ENCODE peak calls at places on chromosomes 7 and 10, in eight cellular contexts. One of them, this sample, is unnamed.

GRCh38 chr10:124025638-124026336 is 67.6 kb downstream of the CHST15 start:
- DNase-seq in DND-41: peak; percentile 36
- DNase-seq in right cardiac atrium: no peak
- DNase-seq in HL-60: peak; percentile 21
- DNase-seq in BE2C: peak; percentile 51
- DNase-seq in Peyer's patch: peak; percentile 62
- DNase-seq in left ventricle myocardium inferior: no peak
- DNase-seq in adrenal gland: no peak
- DNase-seq in this sample: no peak

GRCh38 chr7:151459726-151460473 is 20.0 kb upstream of the CRYGN start:
- DNase-seq in right cardiac atrium: peak; percentile 92
- DNase-seq in HL-60: no peak
- DNase-seq in left ventricle myocardium inferior: peak; percentile 77
- DNase-seq in BE2C: peak; percentile 56
- DNase-seq in adrenal gland: peak; percentile 93
- DNase-seq in DND-41: no peak
- DNase-seq in Peyer's patch: peak; percentile 91
- DNase-seq in this sample: no peak

GRCh38 chr7:81662531-81662930 is 107.3 kb downstream of the HGF start:
- DNase-seq in adrenal gland: no peak
- DNase-seq in left ventricle myocardium inferior: no peak
- DNase-seq in right cardiac atrium: no peak
- DNase-seq in Peyer's patch: no peak
- DNase-seq in BE2C: no peak
- DNase-seq in DND-41: no peak
- DNase-seq in HL-60: no peak
- DNase-seq in this sample: no peak

GRCh38 chr7:107387077-107387476 is 82.8 kb upstream of the GPR22 start:
- DNase-seq in right cardiac atrium: peak; percentile 85
- DNase-seq in BE2C: peak; percentile 84
- DNase-seq in left ventricle myocardium inferior: peak; percentile 61
- DNase-seq in Peyer's patch: no peak
- DNase-seq in HL-60: no peak
- DNase-seq in DND-41: no peak
- DNase-seq in adrenal gland: peak; percentile 22
- DNase-seq in this sample: no peak

GRCh38 chr10:110395350-110396283 is 90.9 kb upstream of the SMNDC1 start:
- DNase-seq in adrenal gland: peak; percentile 85
- DNase-seq in right cardiac atrium: no peak
- DNase-seq in BE2C: no peak
- DNase-seq in DND-41: no peak
- DNase-seq in HL-60: no peak
- DNase-seq in Peyer's patch: peak; percentile 89
- DNase-seq in left ventricle myocardium inferior: no peak
- DNase-seq in this sample: peak; percentile 62

GRCh38 chr10:92847185-92847864 is 995 bp upstream of the EXOC6 start:
- DNase-seq in Peyer's patch: no peak
- DNase-seq in DND-41: no peak
- DNase-seq in BE2C: no peak
- DNase-seq in right cardiac atrium: no peak
- DNase-seq in adrenal gland: no peak
- DNase-seq in left ventricle myocardium inferior: no peak
- DNase-seq in HL-60: peak; percentile 59
- DNase-seq in this sample: no peak

GRCh38 chr7:133358728-133359127 is 105.8 kb downstream of the EXOC4 start:
- DNase-seq in HL-60: no peak
- DNase-seq in right cardiac atrium: no peak
- DNase-seq in BE2C: no peak
- DNase-seq in Peyer's patch: no peak
- DNase-seq in left ventricle myocardium inferior: no peak
- DNase-seq in adrenal gland: no peak
- DNase-seq in DND-41: no peak
- DNase-seq in this sample: no peak

GRCh38 chr7:48098846-48099245 is 9.8 kb downstream of the UPP1 start:
- DNase-seq in adrenal gland: no peak
- DNase-seq in left ventricle myocardium inferior: no peak
- DNase-seq in BE2C: no peak
- DNase-seq in right cardiac atrium: no peak
- DNase-seq in HL-60: no peak
- DNase-seq in Peyer's patch: no peak
- DNase-seq in DND-41: no peak
- DNase-seq in this sample: no peak

GRCh38 chr10:104767745-104768144 is 126.7 kb downstream of the SORCS3 start:
- DNase-seq in right cardiac atrium: no peak
- DNase-seq in left ventricle myocardium inferior: no peak
- DNase-seq in HL-60: no peak
- DNase-seq in BE2C: no peak
- DNase-seq in DND-41: no peak
- DNase-seq in adrenal gland: no peak
- DNase-seq in Peyer's patch: no peak
- DNase-seq in this sample: no peak

GRCh38 chr7:151389768-151390593 is 19.9 kb downstream of the WDR86 start:
- DNase-seq in right cardiac atrium: no peak
- DNase-seq in Peyer's patch: no peak
- DNase-seq in DND-41: no peak
- DNase-seq in BE2C: no peak
- DNase-seq in left ventricle myocardium inferior: peak; percentile 10
- DNase-seq in adrenal gland: no peak
- DNase-seq in HL-60: no peak
- DNase-seq in this sample: no peak

GRCh38 chr7:104152468-104152867 is 55.3 kb downstream of the ORC5 start:
- DNase-seq in BE2C: no peak
- DNase-seq in DND-41: no peak
- DNase-seq in Peyer's patch: no peak
- DNase-seq in right cardiac atrium: no peak
- DNase-seq in adrenal gland: no peak
- DNase-seq in left ventricle myocardium inferior: no peak
- DNase-seq in HL-60: no peak
- DNase-seq in this sample: no peak

GRCh38 chr10:77837248-77837924 is 89.2 kb downstream of the DLG5 start:
- DNase-seq in left ventricle myocardium inferior: no peak
- DNase-seq in DND-41: peak; percentile 53
- DNase-seq in right cardiac atrium: no peak
- DNase-seq in Peyer's patch: peak; percentile 82
- DNase-seq in HL-60: peak; percentile 58
- DNase-seq in BE2C: peak; percentile 85
- DNase-seq in adrenal gland: no peak
- DNase-seq in this sample: peak; percentile 70

GRCh38 chr10:95312986-95313495 is 22.2 kb upstream of the PDLIM1 start:
- DNase-seq in adrenal gland: no peak
- DNase-seq in right cardiac atrium: no peak
- DNase-seq in DND-41: no peak
- DNase-seq in BE2C: no peak
- DNase-seq in Peyer's patch: no peak
- DNase-seq in HL-60: no peak
- DNase-seq in left ventricle myocardium inferior: no peak
- DNase-seq in this sample: no peak

GRCh38 chr7:96311967-96312366 is 9.9 kb downstream of the SLC25A13 start:
- DNase-seq in BE2C: no peak
- DNase-seq in left ventricle myocardium inferior: peak; percentile 37
- DNase-seq in HL-60: peak; percentile 81
- DNase-seq in Peyer's patch: no peak
- DNase-seq in DND-41: no peak
- DNase-seq in adrenal gland: peak; percentile 77
- DNase-seq in right cardiac atrium: peak; percentile 73
- DNase-seq in this sample: no peak

GRCh38 chr7:28847681-28848080 is 110.4 kb downstream of the TRIL start:
- DNase-seq in Peyer's patch: peak; percentile 47
- DNase-seq in BE2C: no peak
- DNase-seq in HL-60: no peak
- DNase-seq in right cardiac atrium: peak; percentile 50
- DNase-seq in DND-41: no peak
- DNase-seq in adrenal gland: no peak
- DNase-seq in left ventricle myocardium inferior: peak; percentile 72
- DNase-seq in this sample: no peak

GRCh38 chr10:2985729-2986232 is 81.6 kb upstream of the PFKP start:
- DNase-seq in BE2C: no peak
- DNase-seq in left ventricle myocardium inferior: no peak
- DNase-seq in adrenal gland: no peak
- DNase-seq in DND-41: no peak
- DNase-seq in right cardiac atrium: no peak
- DNase-seq in HL-60: no peak
- DNase-seq in Peyer's patch: peak; percentile 87
- DNase-seq in this sample: no peak

GRCh38 chr10:34178196-34178595 is 636.9 kb downstream of the PARD3 start:
- DNase-seq in DND-41: no peak
- DNase-seq in right cardiac atrium: no peak
- DNase-seq in adrenal gland: no peak
- DNase-seq in BE2C: no peak
- DNase-seq in left ventricle myocardium inferior: no peak
- DNase-seq in Peyer's patch: no peak
- DNase-seq in HL-60: no peak
- DNase-seq in this sample: no peak

GRCh38 chr7:157785486-157786186 is 448.8 kb downstream of the DNAJB6 start:
- DNase-seq in Peyer's patch: no peak
- DNase-seq in adrenal gland: no peak
- DNase-seq in right cardiac atrium: no peak
- DNase-seq in HL-60: no peak
- DNase-seq in BE2C: no peak
- DNase-seq in left ventricle myocardium inferior: no peak
- DNase-seq in DND-41: no peak
- DNase-seq in this sample: no peak

GRCh38 chr7:151728746-151729145 is 148.2 kb downstream of the PRKAG2 start:
- DNase-seq in left ventricle myocardium inferior: no peak
- DNase-seq in BE2C: no peak
- DNase-seq in right cardiac atrium: peak; percentile 71
- DNase-seq in HL-60: no peak
- DNase-seq in DND-41: no peak
- DNase-seq in Peyer's patch: no peak
- DNase-seq in adrenal gland: no peak
- DNase-seq in this sample: no peak

GRCh38 chr10:71234970-71235681 is 22.8 kb downstream of the UNC5B start:
- DNase-seq in right cardiac atrium: peak; percentile 95
- DNase-seq in DND-41: no peak
- DNase-seq in adrenal gland: peak; percentile 69
- DNase-seq in left ventricle myocardium inferior: peak; percentile 81
- DNase-seq in HL-60: no peak
- DNase-seq in Peyer's patch: no peak
- DNase-seq in BE2C: peak; percentile 96
- DNase-seq in this sample: no peak

DNA sequence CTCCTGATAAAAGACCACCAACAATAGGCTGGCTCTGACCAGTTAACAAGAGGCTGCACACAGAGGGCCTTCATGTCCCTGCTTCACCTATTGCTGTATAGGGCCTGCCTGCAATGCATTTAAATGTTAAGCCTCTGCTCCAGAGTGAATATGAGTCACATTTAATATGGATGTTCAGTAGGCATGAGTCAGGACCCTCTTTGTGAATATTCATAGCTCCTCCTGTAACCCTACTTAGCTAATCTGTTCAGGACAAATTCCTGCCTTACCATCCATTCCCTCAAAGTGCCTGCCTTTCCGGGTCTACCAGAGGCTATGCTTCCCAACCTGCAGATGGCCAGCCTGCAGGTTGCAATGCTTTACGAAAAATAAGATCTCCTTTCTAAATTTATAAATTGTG is 32.5 kb downstream of the ARHGAP22 start:
- DNase-seq in Peyer's patch: no peak
- DNase-seq in left ventricle myocardium inferior: no peak
- DNase-seq in adrenal gland: no peak
- DNase-seq in HL-60: no peak
- DNase-seq in BE2C: no peak
- DNase-seq in DND-41: no peak
- DNase-seq in right cardiac atrium: no peak
- DNase-seq in this sample: no peak
- H3K27me3 ChIP-seq in Peyer's patch: no peaks in the 10 kb centered on the region
- H3K27me3 ChIP-seq in left ventricle myocardium inferior: no peaks in the 10 kb centered on the region
- H3K27me3 ChIP-seq in adrenal gland: no peaks in the 10 kb centered on the region
- H3K27me3 ChIP-seq in HL-60: no peaks in the 10 kb centered on the region
- H3K27me3 ChIP-seq in BE2C: no peaks in the 10 kb centered on the region
- H3K27me3 ChIP-seq in DND-41: no peaks in the 10 kb centered on the region
- H3K27me3 ChIP-seq in right cardiac atrium: no peaks in the 10 kb centered on the region
- H3K27me3 ChIP-seq in this sample: no peaks in the 10 kb centered on the region

GRCh38 chr10:128543186-128543585 is 417.0 kb upstream of the MKI67 start:
- DNase-seq in adrenal gland: no peak
- DNase-seq in right cardiac atrium: no peak
- DNase-seq in left ventricle myocardium inferior: no peak
- DNase-seq in Peyer's patch: no peak
- DNase-seq in DND-41: no peak
- DNase-seq in BE2C: no peak
- DNase-seq in HL-60: no peak
- DNase-seq in this sample: no peak
- H3K27me3 ChIP-seq in adrenal gland: peaks cover 6% of the 10 kb centered on the region
- H3K27me3 ChIP-seq in right cardiac atrium: no peaks in the 10 kb centered on the region
- H3K27me3 ChIP-seq in left ventricle myocardium inferior: peaks cover 57% of the 10 kb centered on the region
- H3K27me3 ChIP-seq in Peyer's patch: no peaks in the 10 kb centered on the region
- H3K27me3 ChIP-seq in DND-41: peaks cover 16% of the 10 kb centered on the region
- H3K27me3 ChIP-seq in BE2C: no peaks in the 10 kb centered on the region
- H3K27me3 ChIP-seq in HL-60: peaks cover 22% of the 10 kb centered on the region
- H3K27me3 ChIP-seq in this sample: no peaks in the 10 kb centered on the region

DNA sequence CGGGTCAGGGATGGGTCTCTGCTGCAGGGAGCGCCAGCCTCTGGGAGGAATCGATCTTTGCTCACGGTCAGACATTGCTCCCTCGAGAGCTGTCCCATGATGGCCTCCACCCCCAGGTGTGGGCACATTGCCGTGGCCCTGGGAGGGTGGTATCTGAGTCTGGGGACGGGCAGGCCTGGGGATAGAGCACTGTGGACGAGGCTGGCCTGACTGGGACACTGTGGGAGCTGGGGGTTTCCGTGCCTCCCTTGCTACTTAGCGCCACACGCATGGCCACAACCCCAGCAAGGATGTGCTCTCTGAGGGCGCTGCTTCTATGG is 55.7 kb downstream of the JAKMIP3 start:
- DNase-seq in left ventricle myocardium inferior: no peak
- DNase-seq in BE2C: no peak
- DNase-seq in right cardiac atrium: no peak
- DNase-seq in DND-41: no peak
- DNase-seq in Peyer's patch: no peak
- DNase-seq in adrenal gland: no peak
- DNase-seq in HL-60: no peak
- DNase-seq in this sample: no peak
- H3K27me3 ChIP-seq in left ventricle myocardium inferior: no peaks in the 10 kb centered on the region
- H3K27me3 ChIP-seq in BE2C: no peaks in the 10 kb centered on the region
- H3K27me3 ChIP-seq in right cardiac atrium: no peaks in the 10 kb centered on the region
- H3K27me3 ChIP-seq in DND-41: peaks cover 6% of the 10 kb centered on the region
- H3K27me3 ChIP-seq in Peyer's patch: no peaks in the 10 kb centered on the region
- H3K27me3 ChIP-seq in adrenal gland: no peaks in the 10 kb centered on the region
- H3K27me3 ChIP-seq in HL-60: no peaks in the 10 kb centered on the region
- H3K27me3 ChIP-seq in this sample: no peaks in the 10 kb centered on the region

GRCh38 chr7:117871778-117872538 is 1.3 kb downstream of the CTTNBP2 start:
- DNase-seq in Peyer's patch: no peak
- DNase-seq in left ventricle myocardium inferior: peak; percentile 17
- DNase-seq in HL-60: no peak
- DNase-seq in adrenal gland: no peak
- DNase-seq in DND-41: no peak
- DNase-seq in BE2C: no peak
- DNase-seq in right cardiac atrium: peak; percentile 74
- DNase-seq in this sample: no peak
- H3K27me3 ChIP-seq in Peyer's patch: no peaks in the 10 kb centered on the region
- H3K27me3 ChIP-seq in left ventricle myocardium inferior: peaks cover 22% of the 10 kb centered on the region
- H3K27me3 ChIP-seq in HL-60: peaks cover 42% of the 10 kb centered on the region
- H3K27me3 ChIP-seq in adrenal gland: no peaks in the 10 kb centered on the region
- H3K27me3 ChIP-seq in DND-41: peaks cover 6% of the 10 kb centered on the region
- H3K27me3 ChIP-seq in BE2C: peaks cover 90% of the 10 kb centered on the region
- H3K27me3 ChIP-seq in right cardiac atrium: no peaks in the 10 kb centered on the region
- H3K27me3 ChIP-seq in this sample: peaks cover 4% of the 10 kb centered on the region

GRCh38 chr7:16993543-16993942 is 111.8 kb upstream of the AGR3 start:
- DNase-seq in right cardiac atrium: no peak
- DNase-seq in DND-41: no peak
- DNase-seq in Peyer's patch: no peak
- DNase-seq in BE2C: peak; percentile 6
- DNase-seq in HL-60: no peak
- DNase-seq in left ventricle myocardium inferior: no peak
- DNase-seq in adrenal gland: no peak
- DNase-seq in this sample: no peak
- H3K27me3 ChIP-seq in right cardiac atrium: no peaks in the 10 kb centered on the region
- H3K27me3 ChIP-seq in DND-41: no peaks in the 10 kb centered on the region
- H3K27me3 ChIP-seq in Peyer's patch: no peaks in the 10 kb centered on the region
- H3K27me3 ChIP-seq in BE2C: no peaks in the 10 kb centered on the region
- H3K27me3 ChIP-seq in HL-60: no peaks in the 10 kb centered on the region
- H3K27me3 ChIP-seq in left ventricle myocardium inferior: no peaks in the 10 kb centered on the region
- H3K27me3 ChIP-seq in adrenal gland: no peaks in the 10 kb centered on the region
- H3K27me3 ChIP-seq in this sample: no peaks in the 10 kb centered on the region

This sample was measured in GM06990.